ENCODE peak calls at places on chromosomes 1 and 21, in five cellular contexts. Q is coronary artery, C is fibroblast of pulmonary artery, X is kidney epithelial cell, N is GM10248. I is an unnamed sample.

GRCh38 chr1:9438431-9439073 is 100.7 kb upstream of the SLC25A33 start:
- DNase-seq in N (no peak), Q (no peak), X (peak; percentile 98), C (peak; percentile 97), I (no peak)

GRCh38 chr1:27117733-27118439 is 37.0 kb downstream of the SLC9A1 start:
- DNase-seq in Q (no peak), C (no peak), N (no peak), X (no peak), I (no peak)

GRCh38 chr1:151511636-151512215 is 539 bp downstream of the CGN start:
- DNase-seq in Q (no peak), C (no peak), X (no peak), N (no peak), I (no peak)

GRCh38 chr1:87869563-87869962 is 540.9 kb downstream of the LMO4 start:
- DNase-seq in X (peak; percentile 23), Q (no peak), C (peak; percentile 87), N (no peak), I (no peak)

GRCh38 chr1:53502641-53503432 is 43.6 kb downstream of the DMRTB1 start:
- DNase-seq in X (no peak), C (no peak), Q (no peak), N (no peak), I (no peak)

GRCh38 chr1:116286541-116286971 is 86.5 kb upstream of the ATP1A1 start:
- DNase-seq in N (no peak), X (peak; percentile 29), C (no peak), Q (no peak), I (no peak)

GRCh38 chr1:64966158-64966963 is at the start of gene JAK1:
- DNase-seq in C (peak; percentile 81), Q (peak; percentile 84), X (no peak), N (peak; percentile 98), I (peak; percentile 98)

GRCh38 chr1:233443040-233443439 is 115.5 kb downstream of the MAP3K21 start:
- DNase-seq in C (no peak), N (no peak), X (no peak), Q (no peak), I (no peak)

GRCh38 chr21:45698493-45698947 is 55.0 kb downstream of the PCBP3 start:
- DNase-seq in X (no peak), Q (no peak), N (no peak), C (peak; percentile 98), I (no peak)

GRCh38 chr21:44666401-44667320 is at the start of gene KRTAP12-2:
- DNase-seq in X (no peak), Q (no peak), C (no peak), N (no peak), I (no peak)

GRCh38 chr21:42566524-42567180 is 53.0 kb downstream of the SLC37A1 start:
- DNase-seq in X (no peak), C (no peak), N (no peak), Q (peak; percentile 49), I (no peak)

GRCh38 chr1:53511933-53512806 is 53.0 kb downstream of the DMRTB1 start:
- DNase-seq in N (no peak), C (peak; percentile 36), Q (no peak), X (no peak), I (no peak)

GRCh38 chr1:18312961-18313360 is 167.8 kb upstream of the KLHDC7A start:
- DNase-seq in X (no peak), C (no peak), N (no peak), Q (no peak), I (no peak)

GRCh38 chr1:226497991-226498689 is 50.4 kb upstream of the STUM start:
- DNase-seq in C (no peak), N (no peak), Q (peak; percentile 67), X (no peak), I (no peak)

GRCh38 chr1:2650967-2651645 is 18.3 kb upstream of the MMEL1 start:
- DNase-seq in X (no peak), C (no peak), N (no peak), Q (no peak), I (no peak)

GRCh38 chr1:185823471-185823870 is 89.3 kb downstream of the HMCN1 start:
- DNase-seq in C (peak; percentile 16), Q (no peak), X (no peak), N (no peak), I (no peak)

GRCh38 chr1:24866211-24867063 is 63.6 kb downstream of the RUNX3 start:
- DNase-seq in N (no peak), C (no peak), Q (no peak), X (no peak), I (peak; percentile 19)

GRCh38 chr1:240136402-240136801 is 44.7 kb downstream of the FMN2 start:
- DNase-seq in Q (no peak), X (no peak), C (no peak), N (no peak), I (no peak)

GRCh38 chr1:209095627-209096595 is 487.6 kb upstream of the CAMK1G start:
- DNase-seq in C (no peak), N (no peak), Q (no peak), X (peak; percentile 77), I (no peak)

GRCh38 chr21:38355992-38356781 is 99.4 kb downstream of the KCNJ15 start:
- DNase-seq in X (no peak), N (peak; percentile 85), C (peak; percentile 77), Q (peak; percentile 83), I (peak; percentile 86)

GRCh38 chr1:59214764-59215208 is 82.1 kb upstream of the FGGY start:
- DNase-seq in C (no peak), Q (no peak), N (no peak), X (no peak), I (no peak)

DNA sequence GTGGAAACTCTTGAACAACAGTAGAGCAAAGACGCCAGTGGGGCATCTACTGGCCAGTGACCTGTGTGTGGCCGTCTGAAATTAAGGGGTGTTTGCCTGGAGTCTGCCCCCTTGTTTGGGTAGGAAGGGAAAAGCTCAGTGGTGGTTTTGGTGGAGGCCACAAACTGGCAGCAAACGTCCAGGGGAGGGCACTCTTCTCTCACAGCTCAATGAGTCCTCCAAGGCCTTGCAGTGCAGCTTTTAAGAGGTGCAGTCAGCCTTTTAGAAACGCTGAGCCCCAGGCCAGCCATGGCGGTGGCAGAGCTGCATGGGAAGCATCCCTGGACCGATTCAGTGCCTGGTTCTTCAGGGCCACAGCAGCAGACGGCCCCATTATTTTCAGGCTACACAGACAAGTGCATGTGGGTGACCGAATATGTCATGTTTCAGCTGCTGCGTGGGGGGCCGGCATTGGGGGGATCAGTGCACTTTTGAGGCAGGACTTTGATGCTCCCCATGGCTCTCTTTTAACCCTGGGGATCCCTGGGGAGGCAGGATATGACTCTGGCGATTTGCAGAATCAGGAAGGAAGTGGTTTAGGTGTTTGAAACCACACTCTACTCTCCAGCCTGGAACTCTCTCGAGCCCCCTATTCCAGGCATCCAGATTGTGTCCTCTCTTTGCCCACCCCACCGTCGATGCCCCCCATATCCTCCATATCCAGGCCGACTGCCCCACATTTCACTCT is 414.0 kb downstream of the PRDM2 start:
- DNase-seq in C (peak; percentile 16), X (no peak), N (peak; percentile 34), Q (no peak), I (peak; percentile 28)
- TF ChIP-seq CTCF in C (peak; percentile 15), X (peak; percentile 57), N (peak; percentile 41), Q (no peak), I (peak; percentile 35)

DNA sequence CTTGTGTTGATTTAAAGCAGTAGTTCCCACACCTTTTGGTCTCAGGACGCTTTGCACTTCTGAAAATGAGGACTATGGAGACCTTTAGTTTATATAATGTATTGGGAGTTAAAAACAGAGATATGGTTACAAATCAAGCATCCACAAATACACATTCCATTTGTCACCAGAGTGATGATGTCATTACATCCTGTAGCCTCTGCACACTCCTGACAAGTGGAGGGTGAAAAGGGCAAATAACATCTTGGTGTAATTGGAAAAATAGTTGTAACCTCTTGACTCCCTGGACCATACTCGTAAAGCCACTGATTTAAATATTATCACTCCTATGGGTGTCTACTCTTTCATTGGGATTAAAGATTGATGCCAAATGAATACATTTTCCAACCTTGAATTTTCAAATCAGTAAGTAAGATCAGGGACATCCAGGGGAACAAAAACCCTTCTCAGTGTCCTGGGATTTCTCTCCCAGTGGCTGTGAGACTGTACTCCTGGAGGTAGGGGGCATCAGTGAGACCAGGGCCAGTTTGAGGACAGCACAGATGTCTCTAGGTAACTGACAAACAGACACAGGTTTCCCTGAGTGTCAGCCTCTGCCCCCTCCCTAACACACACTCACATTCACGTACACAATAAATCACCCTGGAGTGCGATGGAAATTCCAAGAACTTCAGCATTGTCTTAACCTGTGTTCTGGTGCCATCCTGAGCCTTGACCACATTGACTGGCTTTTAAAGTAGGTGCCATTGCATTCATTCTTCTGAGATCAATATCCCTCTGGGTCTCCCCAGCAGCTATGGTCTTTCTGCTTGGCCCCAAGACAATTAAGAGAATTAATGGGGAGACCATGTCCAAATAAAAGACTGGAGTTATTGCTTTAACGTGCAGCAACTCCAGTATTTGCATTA is 63.0 kb downstream of the NR5A2 start:
- DNase-seq in N (no peak), Q (no peak), X (no peak), C (no peak), I (no peak)
- TF ChIP-seq CTCF in N (no peak), Q (no peak), X (peak; percentile 28), C (peak; percentile 31), I (peak; percentile 15)

GRCh38 chr1:229218612-229219025 is 52.3 kb upstream of the RAB4A start:
- DNase-seq in Q (no peak), C (no peak), N (no peak), X (no peak), I (no peak)

GRCh38 chr1:229213797-229214196 is 57.1 kb upstream of the RAB4A start:
- DNase-seq in C (no peak), X (no peak), N (no peak), Q (no peak), I (no peak)

GRCh38 chr1:229220163-229220846 is 50.6 kb upstream of the RAB4A start:
- DNase-seq in X (no peak), N (no peak), Q (no peak), C (no peak), I (no peak)

GRCh38 chr1:229221106-229222019 is 49.5 kb upstream of the RAB4A start:
- DNase-seq in Q (no peak), N (no peak), X (no peak), C (peak; percentile 78), I (no peak)

DNA sequence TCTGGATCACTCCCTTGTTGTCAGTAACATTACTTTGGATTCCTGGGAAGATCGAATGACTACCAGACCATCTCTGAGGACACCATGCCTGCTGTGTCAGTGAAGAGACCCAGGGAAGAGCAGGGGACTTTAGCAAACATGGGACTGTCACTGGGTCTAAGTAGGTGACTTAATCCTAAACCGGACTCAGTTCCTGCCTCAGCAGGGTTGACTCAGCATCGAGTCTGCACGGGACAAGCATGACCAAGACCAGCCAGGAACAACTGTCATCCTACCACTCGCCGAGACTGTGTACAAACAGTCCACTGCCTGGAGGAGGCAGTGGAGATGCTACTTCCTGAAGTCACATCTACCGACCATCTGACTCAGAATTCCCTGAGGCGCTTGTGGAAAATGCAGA is 53.2 kb upstream of the RAB4A start:
- DNase-seq in X (no peak), N (no peak), Q (no peak), C (no peak), I (no peak)
- TF ChIP-seq CTCF in X (peak; percentile 6), N (no peak), Q (no peak), C (no peak), I (no peak)

DNA sequence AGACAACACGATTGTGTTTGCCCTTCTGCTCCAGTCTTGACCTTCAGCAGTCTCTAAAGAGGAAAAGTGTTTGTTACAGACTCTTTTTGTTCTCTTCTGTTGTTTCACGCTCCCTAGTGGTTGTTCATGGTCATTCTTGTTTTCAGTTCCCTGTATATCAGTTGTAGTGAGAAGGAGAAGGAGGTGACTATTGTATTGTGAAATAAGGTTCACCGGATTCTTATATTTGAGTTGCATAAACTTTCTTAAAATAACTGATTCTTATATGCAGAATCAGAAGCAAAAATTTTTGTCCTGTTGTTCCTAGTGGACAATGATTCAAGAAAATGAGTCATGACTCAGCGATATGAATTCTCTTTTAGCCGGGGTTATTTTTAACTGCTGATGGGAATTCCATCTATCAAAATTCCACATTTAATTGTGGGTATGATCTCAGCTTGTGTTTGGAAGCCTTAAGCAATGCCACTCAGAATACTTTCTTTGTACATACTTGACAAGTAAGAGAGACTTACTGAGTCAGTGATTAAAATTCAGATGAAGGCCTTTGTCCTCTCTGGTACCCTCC is 152.2 kb downstream of the CLEC20A start:
- DNase-seq in X (peak; percentile 48), C (peak; percentile 97), Q (no peak), N (peak; percentile 15), I (peak; percentile 11)
- TF ChIP-seq CTCF in X (peak; percentile 57), C (peak; percentile 70), Q (no peak), N (no peak), I (no peak)

I was measured in GM13976.